ENCODE peak calls at places on chromosomes 13 and 19, in seven cellular contexts. P is mesenchymal stem cell, R is fibroblast of lung, E is PC-3, T is K562, A is GM23338, X is IMR-90. I is an unnamed sample.
A peak's percentile ranks its signal among the peaks of the same experiment; 100 is the strongest.

GRCh38 chr13:52906122-52906903 is 57.9 kb upstream of the PCDH8 start:
- DNase-seq in E (no peak), R (no peak), X (no peak), P (no peak), A (peak; percentile 54), T (no peak), I (no peak)

GRCh38 chr13:76854894-76855293 is 31.3 kb downstream of the KCTD12 start:
- DNase-seq in A (no peak), X (peak; percentile 16), T (no peak), E (peak; percentile 62), R (peak; percentile 9), P (peak; percentile 12), I (no peak)

GRCh38 chr19:19628499-19629134 is 597 bp upstream of the LPAR2 start:
- DNase-seq in P (peak; percentile 54), E (peak; percentile 84), X (peak; percentile 48), A (peak; percentile 96), T (no peak), R (peak; percentile 72), I (peak; percentile 93)

GRCh38 chr19:57088125-57088524 is 31.7 kb upstream of the USP29 start:
- DNase-seq in A (no peak), P (no peak), T (no peak), E (no peak), X (no peak), R (no peak), I (no peak)

GRCh38 chr13:71067164-71067815 is 799.7 kb downstream of the DACH1 start:
- DNase-seq in R (peak; percentile 6), A (peak; percentile 35), T (no peak), X (no peak), E (no peak), P (peak; percentile 28), I (peak; percentile 29)

GRCh38 chr19:6739884-6740588 is 556 bp downstream of the TRIP10 start:
- DNase-seq in E (no peak), P (peak; percentile 51), R (peak; percentile 6), A (peak; percentile 68), T (peak; percentile 85), X (no peak), I (peak; percentile 64)

GRCh38 chr19:51788936-51789795 is 5.8 kb upstream of the FPR3 start:
- DNase-seq in T (no peak), A (no peak), P (no peak), E (peak; percentile 80), X (no peak), R (no peak), I (no peak)

GRCh38 chr13:84126671-84127171 is 244.4 kb upstream of the SLITRK1 start:
- DNase-seq in E (no peak), A (no peak), R (no peak), X (no peak), T (no peak), P (no peak), I (no peak)

GRCh38 chr19:48501446-48501960 is 10.1 kb downstream of the LMTK3 start:
- DNase-seq in X (no peak), T (peak; percentile 94), P (no peak), R (no peak), A (peak; percentile 99), E (peak; percentile 88), I (peak; percentile 99)

GRCh38 chr19:49006905-49007304 is 10.0 kb downstream of the LHB start:
- DNase-seq in P (no peak), E (no peak), T (no peak), A (no peak), R (no peak), X (no peak), I (no peak)

GRCh38 chr13:90084684-90085290 is 1262.7 kb upstream of the MIR17HG start:
- DNase-seq in X (no peak), A (no peak), T (no peak), R (peak; percentile 42), E (no peak), P (peak; percentile 13), I (no peak)

GRCh38 chr13:34817246-34817645 is 124.8 kb upstream of the NBEA start:
- DNase-seq in R (no peak), T (no peak), X (no peak), A (no peak), E (no peak), P (no peak), I (no peak)

GRCh38 chr19:41530184-41530534 is 45.8 kb upstream of the CEACAM21 start:
- DNase-seq in P (no peak), E (no peak), X (no peak), A (no peak), R (no peak), T (no peak), I (no peak)
- H3K4me2 ChIP-seq in P (no peak overlapping the region), E (no peak overlapping the region), X (no peak overlapping the region), A (no peak overlapping the region), R (no peak overlapping the region), T (no peak overlapping the region), I (no peak overlapping the region)

GRCh38 chr19:45091031-45091918 is 1.7 kb upstream of the PPP1R37 start:
- DNase-seq in P (peak; percentile 99), A (peak; percentile 100), R (peak; percentile 99), T (peak; percentile 93), E (peak; percentile 97), X (peak; percentile 99), I (peak; percentile 99)

GRCh38 chr19:45090598-45090997 is 2.4 kb upstream of the PPP1R37 start:
- DNase-seq in X (no peak), P (no peak), A (no peak), R (no peak), T (no peak), E (no peak), I (no peak)

GRCh38 chr19:45090034-45090433 is 2.9 kb upstream of the PPP1R37 start:
- DNase-seq in E (no peak), P (no peak), A (peak; percentile 92), T (no peak), R (no peak), X (no peak), I (peak; percentile 84)

GRCh38 chr19:45086453-45086852 is 6.5 kb upstream of the PPP1R37 start:
- DNase-seq in A (no peak), E (no peak), X (no peak), R (no peak), T (no peak), P (no peak), I (peak; percentile 48)

DNA sequence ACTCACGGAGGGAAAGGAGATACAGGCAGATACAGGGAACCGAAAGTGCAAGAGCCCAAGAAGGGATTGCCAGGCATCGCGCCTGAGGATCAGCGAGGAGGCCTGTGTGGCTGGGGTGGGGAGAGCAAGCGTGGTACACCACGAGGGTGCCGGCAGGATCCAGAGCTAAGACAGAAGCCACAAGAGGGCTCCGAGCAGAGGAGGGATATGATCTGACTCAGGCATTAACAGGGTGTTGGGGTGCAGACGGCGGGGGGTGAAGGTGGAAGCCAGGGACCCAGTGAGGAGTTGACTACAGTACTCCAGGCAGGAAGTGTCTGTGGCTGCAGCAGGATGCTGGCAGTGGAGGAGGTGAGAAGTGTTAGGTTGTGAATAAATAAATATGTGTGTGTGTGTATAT is 5.4 kb upstream of the PPP1R37 start:
- DNase-seq in R (no peak), P (no peak), T (no peak), A (no peak), X (no peak), E (no peak), I (no peak)
- H3K4me2 ChIP-seq in R (no peak overlapping the region), P (no peak overlapping the region), T (no peak overlapping the region), A (no peak overlapping the region), X (no peak overlapping the region), E (no peak overlapping the region), I (no peak overlapping the region)

GRCh38 chr13:110397445-110397844 is 90.4 kb downstream of the COL4A2 start:
- DNase-seq in T (no peak), R (peak; percentile 98), X (peak; percentile 85), P (no peak), E (peak; percentile 23), A (no peak), I (no peak)

GRCh38 chr13:110394371-110394841 is 87.3 kb downstream of the COL4A2 start:
- DNase-seq in A (no peak), P (peak; percentile 97), X (peak; percentile 94), T (no peak), R (peak; percentile 93), E (no peak), I (no peak)

GRCh38 chr13:110398564-110399507 is 91.8 kb downstream of the COL4A2 start:
- DNase-seq in P (peak; percentile 45), T (no peak), A (no peak), X (peak; percentile 72), E (no peak), R (peak; percentile 70), I (peak; percentile 67)

GRCh38 chr13:110396476-110396875 is 89.4 kb downstream of the COL4A2 start:
- DNase-seq in E (no peak), R (no peak), X (no peak), A (no peak), P (no peak), T (no peak), I (no peak)

DNA sequence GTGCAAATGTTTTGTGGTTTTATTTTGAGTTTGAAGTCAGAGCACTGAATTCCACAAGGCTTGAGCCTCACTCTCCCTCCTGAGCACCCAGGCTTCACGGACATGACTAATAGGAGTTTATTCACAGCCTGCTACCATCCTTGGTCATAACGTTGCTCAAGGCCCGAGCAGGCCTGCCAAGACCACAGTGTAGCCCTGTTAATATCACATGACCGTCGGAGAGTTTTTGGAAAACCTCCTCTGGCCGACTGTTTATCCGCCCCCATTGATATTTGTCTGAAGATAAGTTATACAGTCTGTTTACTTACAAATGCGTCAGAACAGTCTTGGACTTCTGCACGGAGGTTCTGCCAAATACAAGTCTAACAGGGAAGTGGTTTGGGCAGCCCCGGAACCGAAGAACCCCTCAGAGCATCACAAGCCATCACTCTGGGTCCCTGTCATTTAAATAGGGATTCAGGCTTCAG is 89.9 kb downstream of the COL4A2 start:
- DNase-seq in R (peak; percentile 100), A (no peak), T (no peak), P (peak; percentile 100), E (peak; percentile 92), X (peak; percentile 100), I (no peak)
- H3K4me2 ChIP-seq in R (peak overlapping the region; percentile 78), A (no peak overlapping the region), T (no peak overlapping the region), P (no peak overlapping the region), E (peak overlapping the region; percentile 77), X (peak overlapping the region; percentile 92), I (no peak overlapping the region)

DNA sequence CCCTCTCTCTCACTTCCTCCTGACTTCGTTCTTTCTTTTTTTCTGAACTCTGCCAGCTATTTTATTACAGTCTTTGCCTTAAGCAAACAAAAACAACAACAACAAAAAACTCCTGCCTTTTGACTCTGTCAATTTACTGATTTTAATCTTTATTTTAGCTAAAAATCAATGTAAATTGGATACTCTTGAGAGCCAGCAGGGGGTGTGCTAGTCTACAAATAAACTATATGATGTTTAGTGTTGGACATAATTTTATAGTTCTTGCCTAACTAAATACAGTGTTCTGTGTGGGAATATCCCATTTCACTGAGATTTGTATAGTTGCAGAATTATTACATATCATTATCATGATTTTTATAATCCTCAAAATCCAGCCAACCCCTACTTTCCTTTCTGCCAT is 1199.9 kb upstream of the SPRY2 start:
- DNase-seq in A (peak; percentile 55), R (peak; percentile 4), X (no peak), E (peak; percentile 3), P (peak; percentile 8), T (no peak), I (peak; percentile 22)
- H3K4me2 ChIP-seq in A (no peak overlapping the region), R (no peak overlapping the region), X (no peak overlapping the region), E (no peak overlapping the region), P (no peak overlapping the region), T (no peak overlapping the region), I (no peak overlapping the region)